ENCODE peak calls at places on chromosomes 4 and X, in five cellular contexts. One of them, this sample, is unnamed.

GRCh38 chrX:26649534-26649933 is 433.6 kb downstream of the MAGEB5 start:
- DNase-seq in endodermal cell: no peak
- DNase-seq in kidney: no peak
- DNase-seq in AG09319: no peak
- DNase-seq in A549: peak
- DNase-seq in this sample: no peak

GRCh38 chr4:142156246-142156645 is 519.9 kb downstream of the IL15 start:
- DNase-seq in A549: no peak
- DNase-seq in endodermal cell: no peak
- DNase-seq in kidney: no peak
- DNase-seq in AG09319: no peak
- DNase-seq in this sample: no peak

GRCh38 chrX:54920610-54921426 is at the start of gene TRO:
- DNase-seq in kidney: no peak
- DNase-seq in endodermal cell: peak
- DNase-seq in AG09319: no peak
- DNase-seq in A549: no peak
- DNase-seq in this sample: no peak

GRCh38 chr4:160514126-160514525 is 1411.2 kb downstream of the RAPGEF2 start:
- DNase-seq in A549: no peak
- DNase-seq in AG09319: no peak
- DNase-seq in endodermal cell: no peak
- DNase-seq in kidney: no peak
- DNase-seq in this sample: no peak

GRCh38 chr4:183154701-183155391 is 55.8 kb downstream of the WWC2 start:
- DNase-seq in kidney: no peak
- DNase-seq in endodermal cell: peak
- DNase-seq in AG09319: no peak
- DNase-seq in A549: no peak
- DNase-seq in this sample: no peak

GRCh38 chr4:66558651-66559050 is 888.4 kb upstream of the EPHA5 start:
- DNase-seq in AG09319: no peak
- DNase-seq in endodermal cell: no peak
- DNase-seq in A549: no peak
- DNase-seq in kidney: no peak
- DNase-seq in this sample: no peak

GRCh38 chrX:68498044-68498507 is 775 bp upstream of the YIPF6 start:
- DNase-seq in endodermal cell: no peak
- DNase-seq in AG09319: no peak
- DNase-seq in kidney: no peak
- DNase-seq in A549: peak
- DNase-seq in this sample: no peak

GRCh38 chrX:30787012-30787411 is 102.0 kb downstream of the TAB3 start:
- DNase-seq in A549: no peak
- DNase-seq in endodermal cell: peak
- DNase-seq in AG09319: no peak
- DNase-seq in kidney: peak
- DNase-seq in this sample: no peak

GRCh38 chrX:73913580-73913979 is 350.6 kb downstream of the CHIC1 start:
- DNase-seq in A549: no peak
- DNase-seq in endodermal cell: no peak
- DNase-seq in kidney: no peak
- DNase-seq in AG09319: no peak
- DNase-seq in this sample: no peak

GRCh38 chr4:825063-825968 is 613 bp downstream of the CPLX1 start:
- DNase-seq in kidney: peak
- DNase-seq in AG09319: no peak
- DNase-seq in endodermal cell: peak
- DNase-seq in A549: no peak
- DNase-seq in this sample: no peak

GRCh38 chrX:153687121-153688039 is at the start of gene SLC6A8:
- DNase-seq in endodermal cell: peak
- DNase-seq in kidney: peak
- DNase-seq in AG09319: peak
- DNase-seq in A549: peak
- DNase-seq in this sample: peak

GRCh38 chr4:6591305-6591704 is 16.3 kb downstream of the MAN2B2 start:
- DNase-seq in AG09319: no peak
- DNase-seq in kidney: no peak
- DNase-seq in endodermal cell: no peak
- DNase-seq in A549: no peak
- DNase-seq in this sample: no peak

GRCh38 chrX:63508668-63509067 is 157.5 kb upstream of the SPIN4 start:
- DNase-seq in AG09319: no peak
- DNase-seq in kidney: no peak
- DNase-seq in endodermal cell: no peak
- DNase-seq in A549: no peak
- DNase-seq in this sample: no peak
- TF ChIP-seq CTCF in AG09319: no peak
- TF ChIP-seq CTCF in kidney: no peak
- TF ChIP-seq CTCF in endodermal cell: no peak
- TF ChIP-seq CTCF in A549: no peak
- TF ChIP-seq CTCF in this sample: no peak

GRCh38 chrX:15973299-15973698 is 118.7 kb upstream of the AP1S2 start:
- DNase-seq in kidney: no peak
- DNase-seq in A549: peak
- DNase-seq in endodermal cell: peak
- DNase-seq in AG09319: no peak
- DNase-seq in this sample: no peak
- TF ChIP-seq CTCF in kidney: peak
- TF ChIP-seq CTCF in A549: no peak
- TF ChIP-seq CTCF in endodermal cell: peak
- TF ChIP-seq CTCF in AG09319: peak
- TF ChIP-seq CTCF in this sample: peak

DNA sequence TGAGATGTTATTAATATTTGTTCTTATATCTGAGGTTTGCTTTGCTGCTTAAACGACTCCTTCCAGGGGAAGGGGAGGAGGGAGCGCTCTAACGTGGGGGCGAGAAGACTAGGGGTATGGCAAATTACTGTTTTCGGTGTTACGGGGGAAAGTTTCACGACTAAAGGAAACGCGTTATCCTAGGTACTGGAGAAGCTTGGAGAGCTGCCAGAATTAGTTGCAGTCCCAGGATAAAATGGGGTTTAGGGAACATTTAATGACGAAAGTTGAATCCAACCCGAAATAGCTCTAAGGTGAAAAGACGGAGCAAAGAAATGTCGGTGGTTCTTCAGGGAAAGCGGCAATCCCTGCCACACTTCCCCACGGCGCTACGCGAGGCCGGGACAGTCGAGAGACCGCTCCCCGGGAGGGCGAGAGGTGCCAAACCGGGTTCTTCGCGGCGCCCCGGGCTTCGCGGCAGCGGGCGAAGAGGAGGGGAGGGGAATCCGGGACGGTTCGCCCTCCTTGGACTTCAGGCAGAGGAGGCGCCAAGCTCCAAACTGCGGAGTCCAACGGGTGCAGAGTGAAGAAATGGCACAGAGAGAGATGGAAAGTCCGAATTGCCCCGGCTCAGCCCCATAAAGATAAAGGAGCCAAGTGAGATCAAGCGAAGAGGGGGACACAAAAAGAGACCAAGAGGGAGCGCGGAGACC is 719 bp downstream of the THOC2 start:
- DNase-seq in A549: peak
- DNase-seq in kidney: peak
- DNase-seq in AG09319: no peak
- DNase-seq in endodermal cell: peak
- DNase-seq in this sample: no peak
- TF ChIP-seq CTCF in A549: no peak
- TF ChIP-seq CTCF in kidney: no peak
- TF ChIP-seq CTCF in AG09319: no peak
- TF ChIP-seq CTCF in endodermal cell: no peak
- TF ChIP-seq CTCF in this sample: no peak

DNA sequence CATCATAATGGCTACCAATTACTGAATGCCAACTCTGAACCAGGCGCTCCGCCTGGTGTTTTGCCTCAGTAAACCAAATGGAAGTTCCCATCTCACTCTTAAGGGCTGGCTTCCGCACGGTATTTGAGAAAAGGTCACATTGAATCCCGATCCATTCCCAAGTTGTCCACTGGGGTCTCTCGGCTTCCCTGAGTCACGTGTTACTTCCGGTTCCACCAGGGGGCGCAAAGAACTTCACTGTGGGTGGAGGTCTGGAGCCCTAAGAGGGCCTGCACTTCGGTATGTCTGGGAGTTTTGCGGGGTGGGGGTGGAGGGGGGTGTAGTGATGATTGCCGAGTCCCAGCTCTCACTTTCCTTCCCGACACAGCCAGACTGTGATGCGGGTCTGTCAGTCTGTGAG is 13.4 kb upstream of the NHS start:
- DNase-seq in kidney: no peak
- DNase-seq in A549: peak
- DNase-seq in endodermal cell: peak
- DNase-seq in AG09319: no peak
- DNase-seq in this sample: no peak
- TF ChIP-seq CTCF in kidney: peak
- TF ChIP-seq CTCF in A549: no peak
- TF ChIP-seq CTCF in endodermal cell: peak
- TF ChIP-seq CTCF in AG09319: peak
- TF ChIP-seq CTCF in this sample: no peak

GRCh38 chrX:39476596-39476995 is 621.2 kb downstream of the BCOR start:
- DNase-seq in A549: no peak
- DNase-seq in AG09319: no peak
- DNase-seq in kidney: no peak
- DNase-seq in endodermal cell: peak
- DNase-seq in this sample: peak

GRCh38 chrX:39475372-39475771 is 622.4 kb downstream of the BCOR start:
- DNase-seq in AG09319: no peak
- DNase-seq in A549: no peak
- DNase-seq in kidney: no peak
- DNase-seq in endodermal cell: peak
- DNase-seq in this sample: no peak

GRCh38 chrX:39477031-39477430 is 620.7 kb downstream of the BCOR start:
- DNase-seq in kidney: no peak
- DNase-seq in A549: no peak
- DNase-seq in endodermal cell: no peak
- DNase-seq in AG09319: no peak
- DNase-seq in this sample: no peak

GRCh38 chrX:39479856-39480255 is 617.9 kb downstream of the BCOR start:
- DNase-seq in A549: no peak
- DNase-seq in kidney: no peak
- DNase-seq in endodermal cell: no peak
- DNase-seq in AG09319: no peak
- DNase-seq in this sample: no peak

DNA sequence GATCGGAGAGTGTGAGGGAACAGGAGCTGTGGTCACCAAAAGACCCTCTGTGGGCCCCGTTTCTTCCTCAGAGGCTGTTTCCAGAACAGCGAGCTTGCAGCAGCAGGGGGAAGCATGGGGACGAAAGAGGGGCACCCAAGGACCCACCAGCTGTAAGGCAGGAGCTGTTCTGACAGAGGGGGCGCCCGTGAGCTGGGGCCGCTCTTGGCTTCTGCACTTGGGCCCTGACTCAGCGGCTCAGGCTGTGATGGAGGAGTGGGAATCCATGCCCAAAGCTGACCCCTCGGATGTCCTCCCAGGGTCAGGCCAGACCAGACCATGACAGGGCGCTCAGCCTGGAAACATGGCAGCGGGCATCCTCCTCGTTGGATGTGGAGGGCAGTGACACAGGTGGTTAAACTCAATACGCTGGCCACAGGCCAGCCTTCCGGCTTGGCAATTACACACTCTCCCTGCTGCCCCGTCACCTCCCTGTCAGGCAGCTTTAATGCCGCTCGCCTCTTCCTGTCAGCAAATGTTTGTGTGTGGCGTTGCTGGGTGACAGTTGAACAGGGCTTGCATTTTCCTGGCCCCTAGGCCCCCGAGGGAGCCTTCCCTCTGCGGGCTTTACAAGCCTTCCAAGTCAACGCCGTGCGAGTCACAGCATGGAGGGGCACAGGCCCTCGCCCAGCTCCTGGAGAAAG is 620.2 kb downstream of the BCOR start:
- DNase-seq in A549: no peak
- DNase-seq in kidney: peak
- DNase-seq in endodermal cell: peak
- DNase-seq in AG09319: no peak
- DNase-seq in this sample: peak
- TF ChIP-seq CTCF in A549: no peak
- TF ChIP-seq CTCF in kidney: no peak
- TF ChIP-seq CTCF in endodermal cell: peak
- TF ChIP-seq CTCF in AG09319: no peak
- TF ChIP-seq CTCF in this sample: peak